ENCODE peak calls at places on chromosomes 1 and 21, in nine cellular contexts. One of them, this sample, is unnamed.

GRCh38 chr1:18876210-18876609 is 16.8 kb upstream of the TAS1R2 start:
- DNase-seq in A549: no peak
- DNase-seq in heart right ventricle: no peak
- DNase-seq in left ventricle myocardium inferior: no peak
- DNase-seq in psoas muscle: no peak
- DNase-seq in prostate gland: no peak
- DNase-seq in HCT116: no peak
- DNase-seq in spleen: no peak
- DNase-seq in adrenal gland: no peak
- DNase-seq in this sample: no peak

GRCh38 chr21:45414396-45415187 is 9.6 kb downstream of the COL18A1 start:
- DNase-seq in spleen: peak
- DNase-seq in adrenal gland: no peak
- DNase-seq in prostate gland: no peak
- DNase-seq in HCT116: no peak
- DNase-seq in A549: no peak
- DNase-seq in heart right ventricle: no peak
- DNase-seq in left ventricle myocardium inferior: peak
- DNase-seq in psoas muscle: peak
- DNase-seq in this sample: no peak

GRCh38 chr1:29590583-29591555 is 354.5 kb downstream of the PTPRU start:
- DNase-seq in psoas muscle: no peak
- DNase-seq in left ventricle myocardium inferior: no peak
- DNase-seq in HCT116: no peak
- DNase-seq in A549: no peak
- DNase-seq in spleen: no peak
- DNase-seq in heart right ventricle: no peak
- DNase-seq in prostate gland: no peak
- DNase-seq in adrenal gland: no peak
- DNase-seq in this sample: peak

GRCh38 chr1:85571830-85572229 is 8.7 kb upstream of the CCN1 start:
- DNase-seq in HCT116: no peak
- DNase-seq in psoas muscle: no peak
- DNase-seq in prostate gland: no peak
- DNase-seq in spleen: no peak
- DNase-seq in A549: no peak
- DNase-seq in adrenal gland: no peak
- DNase-seq in left ventricle myocardium inferior: no peak
- DNase-seq in heart right ventricle: no peak
- DNase-seq in this sample: no peak

GRCh38 chr1:161044535-161044907 is 1.3 kb downstream of the USF1 start:
- DNase-seq in prostate gland: no peak
- DNase-seq in HCT116: no peak
- DNase-seq in heart right ventricle: no peak
- DNase-seq in psoas muscle: no peak
- DNase-seq in left ventricle myocardium inferior: no peak
- DNase-seq in adrenal gland: no peak
- DNase-seq in spleen: no peak
- DNase-seq in A549: no peak
- DNase-seq in this sample: no peak

GRCh38 chr1:185045793-185046441 is 559 bp downstream of the RNF2 start:
- DNase-seq in heart right ventricle: no peak
- DNase-seq in prostate gland: peak
- DNase-seq in adrenal gland: peak
- DNase-seq in psoas muscle: peak
- DNase-seq in A549: peak
- DNase-seq in spleen: no peak
- DNase-seq in left ventricle myocardium inferior: no peak
- DNase-seq in HCT116: no peak
- DNase-seq in this sample: peak

GRCh38 chr1:18870325-18870865 is 10.9 kb upstream of the TAS1R2 start:
- DNase-seq in spleen: no peak
- DNase-seq in heart right ventricle: no peak
- DNase-seq in HCT116: no peak
- DNase-seq in prostate gland: no peak
- DNase-seq in left ventricle myocardium inferior: no peak
- DNase-seq in psoas muscle: no peak
- DNase-seq in adrenal gland: no peak
- DNase-seq in A549: no peak
- DNase-seq in this sample: no peak

GRCh38 chr1:153488731-153489130 is 28.3 kb upstream of the S100A7 start:
- DNase-seq in HCT116: no peak
- DNase-seq in spleen: no peak
- DNase-seq in heart right ventricle: no peak
- DNase-seq in prostate gland: no peak
- DNase-seq in left ventricle myocardium inferior: no peak
- DNase-seq in adrenal gland: peak
- DNase-seq in A549: no peak
- DNase-seq in psoas muscle: peak
- DNase-seq in this sample: peak

DNA sequence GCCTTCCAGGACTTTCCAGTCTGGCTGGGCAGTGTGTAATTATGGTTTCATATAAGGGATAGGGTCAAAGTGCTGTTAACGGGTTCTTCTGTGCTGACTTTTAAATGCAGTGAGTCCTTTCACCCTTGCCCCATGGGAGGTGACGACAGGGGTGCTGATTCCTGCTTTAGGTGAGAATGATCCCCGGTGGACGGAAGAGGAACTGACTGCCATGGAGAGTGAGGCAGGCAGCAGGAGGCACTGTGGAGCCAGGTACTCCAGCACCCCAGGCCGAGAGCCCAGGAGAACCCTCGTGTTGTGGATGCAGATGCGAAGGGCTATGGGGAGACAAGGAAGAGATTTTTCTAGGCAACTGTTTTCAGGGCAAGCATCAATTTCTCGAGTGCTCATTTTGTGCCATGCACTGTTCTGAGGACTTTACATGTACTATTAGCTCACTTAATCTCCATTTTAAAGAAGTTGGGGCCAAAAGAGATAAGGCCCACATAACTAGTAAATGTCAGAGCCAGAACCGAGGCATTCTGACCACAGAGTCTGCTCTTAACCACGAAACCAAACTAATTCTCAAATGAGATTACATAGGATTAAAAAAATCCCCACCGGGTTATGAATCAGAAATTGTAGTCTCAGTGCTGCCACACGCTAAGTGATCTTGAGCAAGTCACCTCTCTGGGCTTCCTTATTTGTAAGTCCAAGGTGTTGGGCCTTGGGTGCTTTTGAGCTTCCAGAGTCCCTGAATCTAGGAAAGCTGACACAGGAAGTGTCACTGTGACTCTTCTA is 28.2 kb downstream of the STPG1 start:
- DNase-seq in spleen: no peak
- DNase-seq in HCT116: no peak
- DNase-seq in left ventricle myocardium inferior: no peak
- DNase-seq in heart right ventricle: no peak
- DNase-seq in adrenal gland: no peak
- DNase-seq in prostate gland: no peak
- DNase-seq in psoas muscle: no peak
- DNase-seq in A549: peak
- DNase-seq in this sample: no peak
- TF ChIP-seq CTCF in spleen: peak
- TF ChIP-seq CTCF in HCT116: peak
- TF ChIP-seq CTCF in left ventricle myocardium inferior: no peak
- TF ChIP-seq CTCF in heart right ventricle: peak
- TF ChIP-seq CTCF in adrenal gland: no peak
- TF ChIP-seq CTCF in prostate gland: peak
- TF ChIP-seq CTCF in psoas muscle: no peak
- TF ChIP-seq CTCF in A549: peak
- TF ChIP-seq CTCF in this sample: no peak

GRCh38 chr1:155008015-155008941 is 5.7 kb downstream of the ZBTB7B start:
- DNase-seq in A549: no peak
- DNase-seq in psoas muscle: no peak
- DNase-seq in left ventricle myocardium inferior: peak
- DNase-seq in adrenal gland: no peak
- DNase-seq in prostate gland: peak
- DNase-seq in HCT116: no peak
- DNase-seq in spleen: peak
- DNase-seq in heart right ventricle: no peak
- DNase-seq in this sample: no peak
- H3K4me3 ChIP-seq in A549: no peak
- H3K4me3 ChIP-seq in psoas muscle: peak
- H3K4me3 ChIP-seq in left ventricle myocardium inferior: peak
- H3K4me3 ChIP-seq in adrenal gland: peak
- H3K4me3 ChIP-seq in prostate gland: peak
- H3K4me3 ChIP-seq in HCT116: no peak
- H3K4me3 ChIP-seq in spleen: no peak
- H3K4me3 ChIP-seq in heart right ventricle: peak
- H3K4me3 ChIP-seq in this sample: peak

GRCh38 chr1:60279798-60280197 is 206.2 kb upstream of the C1orf87 start:
- DNase-seq in spleen: no peak
- DNase-seq in adrenal gland: no peak
- DNase-seq in heart right ventricle: no peak
- DNase-seq in psoas muscle: no peak
- DNase-seq in HCT116: no peak
- DNase-seq in left ventricle myocardium inferior: no peak
- DNase-seq in prostate gland: no peak
- DNase-seq in A549: no peak
- DNase-seq in this sample: no peak

GRCh38 chr1:60280764-60281278 is 207.3 kb upstream of the C1orf87 start:
- DNase-seq in heart right ventricle: no peak
- DNase-seq in psoas muscle: no peak
- DNase-seq in A549: no peak
- DNase-seq in prostate gland: no peak
- DNase-seq in HCT116: no peak
- DNase-seq in left ventricle myocardium inferior: no peak
- DNase-seq in spleen: no peak
- DNase-seq in adrenal gland: no peak
- DNase-seq in this sample: no peak

GRCh38 chr1:60280256-60280655 is 206.7 kb upstream of the C1orf87 start:
- DNase-seq in HCT116: no peak
- DNase-seq in A549: no peak
- DNase-seq in prostate gland: no peak
- DNase-seq in left ventricle myocardium inferior: no peak
- DNase-seq in spleen: no peak
- DNase-seq in psoas muscle: no peak
- DNase-seq in adrenal gland: no peak
- DNase-seq in heart right ventricle: no peak
- DNase-seq in this sample: no peak

GRCh38 chr1:60283690-60284089 is 210.1 kb upstream of the C1orf87 start:
- DNase-seq in psoas muscle: no peak
- DNase-seq in A549: no peak
- DNase-seq in spleen: no peak
- DNase-seq in prostate gland: no peak
- DNase-seq in heart right ventricle: no peak
- DNase-seq in adrenal gland: peak
- DNase-seq in HCT116: no peak
- DNase-seq in left ventricle myocardium inferior: no peak
- DNase-seq in this sample: no peak

DNA sequence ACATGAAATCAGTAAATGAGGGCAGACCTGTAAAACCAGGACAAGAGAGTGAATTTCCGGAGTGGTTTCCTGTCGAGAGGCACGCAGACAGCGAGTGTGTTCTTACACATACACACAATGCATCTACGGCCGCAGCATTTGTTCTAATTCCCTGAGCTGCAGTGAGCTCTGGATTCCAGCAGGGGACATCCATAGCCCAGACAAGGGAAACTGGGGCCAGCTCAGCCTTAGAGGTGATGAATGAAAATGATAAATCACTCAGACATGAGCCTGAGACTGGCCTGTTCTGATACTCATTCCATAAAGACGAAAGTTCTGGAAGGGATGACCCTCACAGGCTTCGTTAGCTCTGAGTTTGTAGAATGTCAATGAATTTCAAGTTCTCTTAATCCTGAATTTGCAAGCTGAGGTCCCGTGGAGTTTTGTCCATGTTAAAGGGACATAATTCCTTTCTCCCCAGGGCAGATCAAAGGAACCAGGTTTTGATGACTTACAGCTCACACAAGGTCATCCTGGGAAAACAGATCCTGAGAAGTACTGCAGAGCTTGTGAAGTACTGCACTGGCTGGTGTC is 207.9 kb upstream of the C1orf87 start:
- DNase-seq in spleen: no peak
- DNase-seq in left ventricle myocardium inferior: peak
- DNase-seq in adrenal gland: peak
- DNase-seq in heart right ventricle: peak
- DNase-seq in HCT116: peak
- DNase-seq in prostate gland: peak
- DNase-seq in A549: peak
- DNase-seq in psoas muscle: peak
- DNase-seq in this sample: peak
- TF ChIP-seq CTCF in spleen: peak
- TF ChIP-seq CTCF in left ventricle myocardium inferior: peak
- TF ChIP-seq CTCF in adrenal gland: peak
- TF ChIP-seq CTCF in heart right ventricle: peak
- TF ChIP-seq CTCF in HCT116: peak
- TF ChIP-seq CTCF in prostate gland: peak
- TF ChIP-seq CTCF in A549: peak
- TF ChIP-seq CTCF in psoas muscle: peak
- TF ChIP-seq CTCF in this sample: peak

GRCh38 chr1:157045251-157046218 is at the start of gene ARHGEF11:
- DNase-seq in HCT116: peak
- DNase-seq in heart right ventricle: peak
- DNase-seq in adrenal gland: peak
- DNase-seq in A549: peak
- DNase-seq in psoas muscle: peak
- DNase-seq in left ventricle myocardium inferior: peak
- DNase-seq in prostate gland: peak
- DNase-seq in spleen: peak
- DNase-seq in this sample: peak

GRCh38 chr1:157044326-157044725 is 1.2 kb downstream of the ARHGEF11 start:
- DNase-seq in left ventricle myocardium inferior: no peak
- DNase-seq in spleen: no peak
- DNase-seq in HCT116: no peak
- DNase-seq in heart right ventricle: no peak
- DNase-seq in prostate gland: no peak
- DNase-seq in psoas muscle: no peak
- DNase-seq in A549: no peak
- DNase-seq in adrenal gland: no peak
- DNase-seq in this sample: no peak

GRCh38 chr1:157040802-157041201 is 4.7 kb downstream of the ARHGEF11 start:
- DNase-seq in A549: no peak
- DNase-seq in spleen: no peak
- DNase-seq in psoas muscle: no peak
- DNase-seq in adrenal gland: peak
- DNase-seq in heart right ventricle: no peak
- DNase-seq in left ventricle myocardium inferior: no peak
- DNase-seq in prostate gland: no peak
- DNase-seq in HCT116: no peak
- DNase-seq in this sample: no peak

GRCh38 chr1:157042852-157043251 is 2.7 kb downstream of the ARHGEF11 start:
- DNase-seq in spleen: no peak
- DNase-seq in prostate gland: no peak
- DNase-seq in psoas muscle: no peak
- DNase-seq in left ventricle myocardium inferior: no peak
- DNase-seq in adrenal gland: no peak
- DNase-seq in A549: no peak
- DNase-seq in heart right ventricle: no peak
- DNase-seq in HCT116: no peak
- DNase-seq in this sample: no peak

DNA sequence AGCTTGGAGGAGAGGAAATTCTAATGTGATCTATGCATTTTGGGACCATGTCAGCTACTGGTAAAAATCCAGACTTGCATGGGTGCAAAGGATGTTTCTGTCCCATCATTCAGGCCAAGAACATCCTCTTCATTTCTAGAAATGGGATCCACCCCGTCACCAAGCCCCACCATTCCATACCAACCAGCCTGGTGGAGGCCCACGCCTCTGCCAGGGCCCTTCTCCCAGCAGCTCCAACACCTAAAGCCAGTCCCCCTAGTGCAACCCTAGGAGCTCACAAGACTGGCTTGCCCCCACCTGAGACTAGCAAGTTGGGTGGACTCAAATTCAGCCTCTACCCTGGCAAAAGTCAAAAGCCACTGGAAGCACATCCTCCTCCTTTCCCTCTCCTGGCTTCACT is 1.9 kb downstream of the ARHGEF11 start:
- DNase-seq in HCT116: no peak
- DNase-seq in A549: no peak
- DNase-seq in prostate gland: no peak
- DNase-seq in adrenal gland: no peak
- DNase-seq in left ventricle myocardium inferior: no peak
- DNase-seq in spleen: no peak
- DNase-seq in heart right ventricle: no peak
- DNase-seq in psoas muscle: no peak
- DNase-seq in this sample: no peak
- H3K4me3 ChIP-seq in HCT116: no peak
- H3K4me3 ChIP-seq in A549: peak
- H3K4me3 ChIP-seq in prostate gland: peak
- H3K4me3 ChIP-seq in adrenal gland: peak
- H3K4me3 ChIP-seq in left ventricle myocardium inferior: peak
- H3K4me3 ChIP-seq in spleen: no peak
- H3K4me3 ChIP-seq in heart right ventricle: peak
- H3K4me3 ChIP-seq in psoas muscle: peak
- H3K4me3 ChIP-seq in this sample: peak